ENCODE peak calls at places on chromosomes 1 and 21, in nine cellular contexts. S is transverse colon, L is spleen, F is H1, Y is HCT116, G is prostate gland, E is breast epithelium, P is GM12878, D is sigmoid colon. H is an unnamed sample.

GRCh38 chr1:40423951-40424618 is 26.2 kb upstream of the ZFP69B start:
- DNase-seq in S (no peak), L (no peak), F (no peak), Y (no peak), G (no peak), E (no peak), P (no peak), D (no peak), H (no peak)

GRCh38 chr1:41802532-41803501 is 115.9 kb downstream of the HIVEP3 start:
- DNase-seq in S (peak), L (peak), F (no peak), Y (no peak), G (peak), E (peak), P (peak), D (peak), H (no peak)

GRCh38 chr1:167720965-167721616 is 691 bp upstream of the MPZL1 start:
- DNase-seq in S (peak), L (no peak), F (no peak), Y (no peak), G (peak), E (no peak), P (no peak), D (no peak), H (no peak)

GRCh38 chr1:44025816-44026215 is 5.4 kb downstream of the SLC6A9 start:
- DNase-seq in S (peak), L (peak), F (no peak), Y (no peak), G (no peak), E (no peak), P (no peak), D (no peak), H (no peak)

GRCh38 chr1:1137256-1138045 is 21.6 kb upstream of the C1orf159 start:
- DNase-seq in S (peak), L (peak), F (no peak), Y (no peak), G (no peak), E (no peak), P (no peak), D (no peak), H (no peak)

GRCh38 chr1:168261390-168261789 is 19.3 kb upstream of the TBX19 start:
- DNase-seq in S (no peak), L (no peak), F (no peak), Y (no peak), G (no peak), E (no peak), P (no peak), D (no peak), H (no peak)

GRCh38 chr1:175433586-175434267 is 241.2 kb upstream of the KIAA0040 start:
- DNase-seq in S (no peak), L (no peak), F (no peak), Y (no peak), G (no peak), E (no peak), P (no peak), D (no peak), H (no peak)

GRCh38 chr1:85484264-85484663 is 19.3 kb upstream of the DDAH1 start:
- DNase-seq in S (no peak), L (no peak), F (no peak), Y (no peak), G (no peak), E (no peak), P (no peak), D (no peak), H (no peak)

GRCh38 chr1:96387785-96388184 is 333.8 kb upstream of the PTBP2 start:
- DNase-seq in S (no peak), L (no peak), F (no peak), Y (no peak), G (no peak), E (no peak), P (no peak), D (no peak), H (no peak)

GRCh38 chr1:43582162-43582566 is 51.5 kb downstream of the PTPRF start:
- DNase-seq in S (peak), L (no peak), F (no peak), Y (peak), G (peak), E (peak), P (peak), D (no peak), H (no peak)

GRCh38 chr1:234713440-234713839 is 103.5 kb upstream of the IRF2BP2 start:
- DNase-seq in S (no peak), L (no peak), F (no peak), Y (no peak), G (no peak), E (no peak), P (no peak), D (peak), H (no peak)

GRCh38 chr1:194843077-194843476 is 1656.7 kb upstream of the B3GALT2 start:
- DNase-seq in S (no peak), L (no peak), F (no peak), Y (no peak), G (no peak), E (no peak), P (no peak), D (no peak), H (no peak)

GRCh38 chr1:235532350-235532749 is 28.1 kb upstream of the B3GALNT2 start:
- DNase-seq in S (no peak), L (no peak), F (no peak), Y (peak), G (no peak), E (no peak), P (no peak), D (no peak), H (no peak)

GRCh38 chr21:34839070-34839820 is 170.5 kb downstream of the CLIC6 start:
- DNase-seq in S (no peak), L (no peak), F (no peak), Y (no peak), G (no peak), E (no peak), P (no peak), D (no peak), H (no peak)

GRCh38 chr1:219666242-219666641 is 53.3 kb upstream of the ZC3H11B start:
- DNase-seq in S (no peak), L (no peak), F (no peak), Y (no peak), G (no peak), E (no peak), P (no peak), D (no peak), H (no peak)
- TF ChIP-seq POLR2AphosphoS5 in S (no peak), L (no peak), F (no peak), Y (no peak), G (no peak), E (no peak), P (no peak), D (no peak), H (no peak)

DNA sequence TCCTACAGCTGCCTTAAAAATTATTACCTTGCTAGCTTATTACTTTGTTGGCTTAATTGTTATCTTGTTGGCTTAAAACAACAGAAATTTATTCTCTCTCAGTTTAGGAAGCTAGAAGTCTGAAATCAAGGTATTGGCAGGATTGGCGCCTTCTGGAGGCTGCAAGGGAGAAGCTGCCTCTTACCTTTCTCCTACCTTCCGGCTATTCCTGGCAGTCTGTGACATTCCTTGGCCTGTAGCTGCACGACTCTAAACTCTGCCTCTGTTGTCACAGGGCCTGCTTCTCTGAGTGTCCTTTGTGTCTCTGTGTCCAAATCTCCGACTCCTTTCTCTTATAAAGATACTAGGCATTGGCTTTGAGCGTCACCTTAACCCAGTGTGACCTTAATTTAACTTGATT is 579.9 kb upstream of the B3GALT2 start:
- DNase-seq in S (no peak), L (no peak), F (no peak), Y (no peak), G (no peak), E (peak), P (no peak), D (no peak), H (no peak)
- TF ChIP-seq CTCF in S (no peak), L (no peak), F (peak), Y (no peak), G (no peak), E (no peak), P (no peak), D (no peak), H (no peak)

GRCh38 chr1:155051777-155052398 is 772 bp downstream of the ADAM15 start:
- DNase-seq in S (peak), L (peak), F (no peak), Y (no peak), G (peak), E (peak), P (no peak), D (peak), H (no peak)

GRCh38 chr1:155050560-155051341 is at the start of gene ADAM15:
- DNase-seq in S (peak), L (peak), F (peak), Y (peak), G (peak), E (peak), P (no peak), D (peak), H (no peak)

GRCh38 chr1:155052412-155053400 is 1.6 kb downstream of the ADAM15 start:
- DNase-seq in S (peak), L (no peak), F (no peak), Y (no peak), G (peak), E (no peak), P (no peak), D (no peak), H (no peak)

GRCh38 chr1:155049651-155050559 is 1.2 kb upstream of the ADAM15 start:
- DNase-seq in S (no peak), L (no peak), F (no peak), Y (no peak), G (peak), E (peak), P (no peak), D (no peak), H (no peak)

GRCh38 chr1:155051342-155051776 is 243 bp downstream of the ADAM15 start:
- DNase-seq in S (no peak), L (no peak), F (no peak), Y (no peak), G (no peak), E (no peak), P (no peak), D (no peak), H (no peak)
- TF ChIP-seq POLR2A in S (peak), L (no peak), F (no peak), Y (peak), G (peak), E (no peak), P (no peak), D (no peak), H (no peak)

GRCh38 chr1:68322837-68323687 is 90.7 kb upstream of the WLS start:
- DNase-seq in S (peak), L (no peak), F (no peak), Y (peak), G (no peak), E (peak), P (no peak), D (peak), H (no peak)
- TF ChIP-seq POLR2AphosphoS5 in S (peak), L (no peak), F (no peak), Y (peak), G (no peak), E (no peak), P (no peak), D (peak), H (peak)

DNA sequence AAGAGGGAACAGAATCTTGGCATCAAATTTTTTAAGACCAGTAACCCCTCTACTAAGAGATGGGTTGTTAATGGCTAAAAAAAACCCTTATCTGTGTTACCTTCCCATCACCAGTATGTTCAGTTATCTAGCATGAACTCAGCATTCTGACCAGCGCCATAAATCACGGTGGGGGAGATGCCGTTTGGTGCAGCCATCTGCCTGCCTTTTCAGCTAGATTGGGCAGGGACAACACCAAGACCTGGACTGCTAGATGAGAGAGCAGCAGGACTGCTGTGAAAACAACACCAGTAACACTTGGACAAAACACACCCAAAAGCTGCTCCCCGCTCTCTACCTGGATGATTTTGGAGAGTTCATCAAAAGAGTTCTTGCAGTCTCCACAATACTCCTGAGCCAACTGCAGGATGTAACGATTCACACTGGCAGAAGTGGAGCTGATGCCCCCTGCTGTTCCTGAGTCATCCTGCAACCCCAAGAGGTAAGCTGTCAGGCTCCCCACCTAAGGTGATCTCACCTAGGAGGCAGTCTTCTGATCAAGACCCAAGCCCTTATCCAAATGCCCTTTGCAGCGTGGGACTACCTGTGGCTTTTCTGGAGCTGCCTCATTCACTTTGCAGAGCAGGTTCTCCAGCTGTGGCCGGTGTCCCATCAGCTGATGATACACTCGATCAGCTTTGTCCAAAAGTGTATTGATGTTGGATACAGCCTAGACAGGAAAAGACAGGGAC is 96.5 kb downstream of the UBR4 start:
- DNase-seq in S (peak), L (no peak), F (no peak), Y (peak), G (no peak), E (no peak), P (no peak), D (no peak), H (no peak)
- TF ChIP-seq CTCF in S (peak), L (no peak), F (peak), Y (peak), G (peak), E (peak), P (peak), D (peak), H (no peak)

DNA sequence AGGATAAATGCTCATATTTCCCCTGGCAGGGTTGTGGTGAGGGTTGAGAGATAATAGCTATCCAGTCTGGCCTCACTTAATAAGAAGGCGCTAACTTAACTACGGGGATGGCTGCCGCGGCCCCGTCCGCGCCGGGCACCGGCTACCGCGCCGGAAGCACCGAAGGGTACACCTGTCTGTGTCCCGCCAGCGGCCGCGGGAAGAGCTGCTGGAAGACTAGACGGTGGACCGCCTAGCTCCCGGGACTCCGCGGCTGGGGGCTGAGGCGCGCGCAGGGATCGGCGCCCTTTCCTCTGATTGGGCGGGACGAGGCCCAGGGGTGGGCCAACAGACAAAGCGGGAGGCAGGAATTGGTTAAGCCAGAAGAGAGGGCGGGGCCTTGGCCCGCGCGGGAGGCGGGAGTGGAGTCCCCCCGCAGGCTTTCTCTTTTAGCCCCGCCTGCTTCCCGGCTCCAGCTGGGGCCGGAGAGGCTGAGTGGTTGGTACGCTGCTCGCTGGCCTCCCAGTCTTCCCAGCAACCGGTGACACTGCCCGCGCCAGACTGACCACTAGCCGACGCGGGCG is at the start of gene ZNF672:
- DNase-seq in S (peak), L (peak), F (peak), Y (peak), G (peak), E (peak), P (peak), D (peak), H (peak)
- TF ChIP-seq POLR2A in S (peak), L (peak), F (peak), Y (peak), G (peak), E (no peak), P (peak), D (peak), H (peak)

GRCh38 chr1:237029240-237029639 is 12.7 kb upstream of the RYR2 start:
- DNase-seq in S (no peak), L (no peak), F (no peak), Y (no peak), G (no peak), E (no peak), P (no peak), D (no peak), H (no peak)

GRCh38 chr1:237029850-237030535 is 12.0 kb upstream of the RYR2 start:
- DNase-seq in S (no peak), L (no peak), F (no peak), Y (no peak), G (no peak), E (no peak), P (no peak), D (no peak), H (peak)

GRCh38 chr1:237032029-237032428 is 10.0 kb upstream of the RYR2 start:
- DNase-seq in S (no peak), L (no peak), F (no peak), Y (no peak), G (no peak), E (no peak), P (peak), D (no peak), H (peak)

GRCh38 chr1:237033061-237033460 is 8.9 kb upstream of the RYR2 start:
- DNase-seq in S (no peak), L (no peak), F (no peak), Y (no peak), G (no peak), E (no peak), P (no peak), D (no peak), H (peak)

GRCh38 chr1:237031480-237031879 is 10.5 kb upstream of the RYR2 start:
- DNase-seq in S (no peak), L (no peak), F (no peak), Y (no peak), G (no peak), E (no peak), P (no peak), D (no peak), H (peak)
- TF ChIP-seq POLR2AphosphoS5 in S (no peak), L (no peak), F (no peak), Y (no peak), G (no peak), E (no peak), P (no peak), D (no peak), H (peak)

GRCh38 chr1:201140235-201140940 is 13.4 kb upstream of the ASCL5 start:
- DNase-seq in S (no peak), L (no peak), F (no peak), Y (no peak), G (no peak), E (no peak), P (no peak), D (no peak), H (no peak)
- TF ChIP-seq CTCF in S (no peak), L (no peak), F (no peak), Y (no peak), G (no peak), E (no peak), P (no peak), D (no peak), H (no peak)